ENCODE peak calls at places on chromosomes 11 and 22, in five cellular contexts. W, E, T, D and X are unnamed samples.

GRCh38 chr11:33667819-33668467 is 32.7 kb downstream of the C11orf91 start:
- DNase-seq in E (no peak), D (no peak), W (no peak), T (no peak), X (no peak)

GRCh38 chr11:78350101-78350645 is 67.4 kb downstream of the GAB2 start:
- DNase-seq in T (no peak), W (no peak), D (no peak), E (no peak), X (peak)

GRCh38 chr11:129885381-129885780 is 10.0 kb downstream of the NFRKB start:
- DNase-seq in D (no peak), T (no peak), W (no peak), E (no peak), X (no peak)

GRCh38 chr11:6635082-6635932 is 16.1 kb upstream of the TPP1 start:
- DNase-seq in T (no peak), W (no peak), D (no peak), E (no peak), X (no peak)

GRCh38 chr11:114566273-114566672 is 6.6 kb upstream of the NXPE1 start:
- DNase-seq in W (no peak), T (no peak), D (no peak), E (no peak), X (no peak)

GRCh38 chr11:61711493-61711892 is 31.3 kb downstream of the DAGLA start:
- DNase-seq in W (no peak), T (no peak), D (no peak), E (no peak), X (no peak)

GRCh38 chr11:6856871-6857270 is 6.0 kb upstream of the OR10A2 start:
- DNase-seq in W (no peak), D (no peak), E (peak), T (no peak), X (no peak)

GRCh38 chr11:105071060-105071732 is 26.1 kb upstream of the CARD16 start:
- DNase-seq in W (no peak), T (no peak), E (no peak), D (no peak), X (no peak)

GRCh38 chr22:42716649-42717127 is 4.0 kb downstream of the A4GALT start:
- DNase-seq in T (no peak), D (no peak), W (no peak), E (no peak), X (no peak)

GRCh38 chr11:112265659-112266409 is 5.2 kb upstream of the PLET1 start:
- DNase-seq in D (no peak), E (no peak), T (peak), W (no peak), X (no peak)

GRCh38 chr22:19705181-19705934 is 8.9 kb upstream of the SEPTIN5 start:
- DNase-seq in T (no peak), D (no peak), W (no peak), E (no peak), X (no peak)

GRCh38 chr11:76073716-76074115 is 132.6 kb downstream of the WNT11 start:
- DNase-seq in W (no peak), D (no peak), E (no peak), T (no peak), X (no peak)

GRCh38 chr11:70270877-70271634 is 566 bp downstream of the PPFIA1 start:
- DNase-seq in T (peak), E (peak), W (no peak), D (peak), X (peak)

GRCh38 chr11:78022397-78023396 is at the start of gene KCTD14:
- DNase-seq in T (no peak), W (no peak), D (peak), E (no peak), X (no peak)

GRCh38 chr22:17734197-17734596 is 40.1 kb downstream of the BID start:
- DNase-seq in W (no peak), T (peak), E (peak), D (no peak), X (no peak)

GRCh38 chr11:57530596-57531507 is at the start of gene TIMM10:
- DNase-seq in T (peak), W (peak), E (peak), D (peak), X (peak)

GRCh38 chr11:79956061-79956460 is 515.2 kb upstream of the TENM4 start:
- DNase-seq in W (no peak), D (no peak), T (no peak), E (no peak), X (no peak)

GRCh38 chr22:19524170-19525115 is at the start of gene CLDN5:
- DNase-seq in W (no peak), T (no peak), D (no peak), E (peak), X (no peak)

GRCh38 chr22:36097880-36098279 is 62.7 kb downstream of the APOL3 start:
- DNase-seq in E (no peak), D (no peak), W (no peak), T (no peak), X (no peak)

GRCh38 chr11:7348432-7349298 is 97.0 kb downstream of the SYT9 start:
- DNase-seq in D (no peak), T (no peak), E (no peak), W (no peak), X (no peak)

GRCh38 chr22:39546889-39547586 is 14.5 kb upstream of the RPS19BP1 start:
- DNase-seq in T (no peak), W (no peak), E (no peak), D (no peak), X (no peak)

GRCh38 chr22:30020511-30020910 is 59.8 kb upstream of the HORMAD2 start:
- DNase-seq in W (no peak), T (no peak), E (no peak), D (no peak), X (no peak)

GRCh38 chr11:93169143-93169542 is 28.6 kb downstream of the SLC36A4 start:
- DNase-seq in T (no peak), E (no peak), W (no peak), D (no peak), X (no peak)

GRCh38 chr11:35111171-35112055 is 27.6 kb upstream of the CD44 start:
- DNase-seq in W (no peak), T (no peak), D (peak), E (no peak), X (peak)

GRCh38 chr11:109729761-109730160 is 307.8 kb downstream of the C11orf87 start:
- DNase-seq in T (no peak), W (no peak), E (no peak), D (peak), X (no peak)

GRCh38 chr11:76795285-76795935 is 12.3 kb downstream of the TSKU start:
- DNase-seq in T (no peak), D (no peak), E (peak), W (no peak), X (no peak)

GRCh38 chr11:129115652-129116585 is 76.2 kb downstream of the ARHGAP32 start:
- DNase-seq in T (peak), D (no peak), W (no peak), E (no peak), X (peak)

GRCh38 chr11:859394-860131 is 16.9 kb downstream of the TSPAN4 start:
- DNase-seq in T (no peak), D (peak), E (no peak), W (no peak), X (peak)

GRCh38 chr11:2917842-2918490 is 11.3 kb downstream of the PHLDA2 start:
- DNase-seq in D (no peak), W (no peak), T (no peak), E (no peak), X (no peak)

GRCh38 chr11:5666396-5666780 is 18.5 kb downstream of the TRIM5 start:
- DNase-seq in T (no peak), W (no peak), E (no peak), D (no peak), X (no peak)

GRCh38 chr22:38397189-38398097 is 57.6 kb downstream of the KCNJ4 start:
- DNase-seq in D (peak), E (peak), W (no peak), T (no peak), X (no peak)

GRCh38 chr11:28621648-28622215 is 513.5 kb downstream of the METTL15 start:
- DNase-seq in D (peak), T (no peak), E (no peak), W (no peak), X (no peak)

GRCh38 chr11:2509481-2510001 is 64.7 kb downstream of the KCNQ1 start:
- DNase-seq in T (no peak), E (peak), D (no peak), W (no peak), X (no peak)

GRCh38 chr22:21651521-21652009 is 9.5 kb downstream of the SDF2L1 start:
- DNase-seq in D (no peak), T (no peak), E (peak), W (no peak), X (no peak)

GRCh38 chr22:31737932-31738331 is 12.0 kb downstream of the PRR14L start:
- DNase-seq in E (no peak), T (no peak), D (no peak), W (no peak), X (no peak)

GRCh38 chr11:73387594-73388021 is 11.4 kb downstream of the RELT start:
- DNase-seq in W (no peak), T (no peak), D (no peak), E (no peak), X (no peak)

GRCh38 chr11:30329150-30329940 is 6.4 kb downstream of the ARL14EP start:
- DNase-seq in T (no peak), D (no peak), E (no peak), W (no peak), X (no peak)

GRCh38 chr11:30328676-30329075 is 5.8 kb downstream of the ARL14EP start:
- DNase-seq in T (no peak), E (no peak), D (no peak), W (no peak), X (no peak)

DNA sequence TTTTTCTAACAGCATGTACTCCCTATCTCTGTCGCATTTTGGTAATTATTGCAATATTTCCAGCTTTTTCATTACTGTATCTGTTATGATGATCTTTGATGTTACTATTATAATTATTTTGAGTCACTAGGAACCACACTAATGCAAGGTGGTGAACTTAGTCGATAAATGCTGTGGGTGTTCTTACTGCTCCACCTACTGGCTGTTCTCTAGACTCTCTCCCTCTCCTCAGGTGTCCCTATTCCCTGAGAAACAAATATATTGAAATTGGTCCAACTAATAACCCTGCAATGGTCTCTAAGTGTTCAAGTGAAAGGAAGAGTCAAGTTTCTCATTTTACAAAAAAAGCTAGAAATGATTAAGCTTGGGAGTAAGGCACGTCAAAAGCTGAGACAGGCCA is 10.5 kb downstream of the ARL14EP start:
- DNase-seq in T (no peak), E (no peak), W (no peak), D (peak), X (no peak)
- TF ChIP-seq CTCF in T (peak), E (peak), W (no peak), D (no peak), X (peak)

GRCh38 chr11:20388096-20389055 is 860 bp downstream of the PRMT3 start:
- DNase-seq in T (no peak), W (no peak), E (peak), D (peak), X (no peak)

DNA sequence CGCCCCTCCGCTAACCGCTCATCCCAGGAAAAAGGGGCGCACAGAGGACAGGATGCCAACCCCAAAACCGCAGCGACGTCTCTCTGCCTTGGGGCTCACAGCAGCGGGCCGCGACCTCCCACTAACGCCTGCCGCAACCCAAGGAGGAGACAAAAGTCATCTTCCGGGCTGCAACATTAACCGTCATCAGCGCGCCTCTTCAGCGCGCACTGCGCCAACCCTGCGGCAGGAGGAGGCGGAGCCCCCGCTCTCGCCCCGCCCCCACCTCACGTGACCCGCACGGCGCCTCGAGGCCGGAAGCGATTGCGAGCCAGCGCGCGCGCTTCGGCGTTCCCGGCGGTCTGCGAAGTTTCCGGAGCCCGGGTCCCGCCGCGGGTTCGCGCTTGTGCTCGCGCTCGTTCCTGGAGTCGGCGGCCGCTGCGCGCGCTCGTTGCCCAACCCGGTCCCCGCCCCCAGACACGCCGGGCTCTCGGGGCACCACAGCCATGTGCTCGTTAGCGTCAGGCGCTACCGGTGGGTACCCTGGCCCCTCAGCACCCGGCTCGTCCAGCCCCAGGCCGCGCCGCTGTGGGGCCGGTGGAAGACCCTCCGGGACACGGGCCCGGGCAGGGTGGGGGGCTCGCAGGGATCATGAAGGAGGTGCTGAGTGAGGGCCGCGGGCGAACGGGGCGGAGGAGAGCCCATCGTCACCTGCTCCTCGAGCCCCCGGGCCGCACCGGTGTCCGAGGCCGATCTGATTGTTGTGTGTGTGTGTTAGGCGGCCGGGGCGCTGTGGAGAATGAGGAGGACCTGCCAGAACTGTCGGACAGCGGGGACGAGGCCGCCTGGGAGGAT is at the start of gene PRMT3:
- DNase-seq in E (peak), D (peak), W (peak), T (peak), X (peak)
- TF ChIP-seq CTCF in E (no peak), D (peak), W (peak), T (no peak), X (no peak)

GRCh38 chr11:119055901-119056300 is 1.1 kb downstream of the HYOU1 start:
- DNase-seq in D (no peak), E (no peak), T (no peak), W (no peak), X (no peak)
- TF ChIP-seq CTCF in D (no peak), E (no peak), T (peak), W (no peak), X (peak)

GRCh38 chr11:116193321-116194114 is 579.3 kb downstream of the BUD13 start:
- DNase-seq in W (no peak), E (no peak), D (peak), T (no peak), X (peak)
- TF ChIP-seq CTCF in W (no peak), E (no peak), D (no peak), T (peak), X (peak)

DNA sequence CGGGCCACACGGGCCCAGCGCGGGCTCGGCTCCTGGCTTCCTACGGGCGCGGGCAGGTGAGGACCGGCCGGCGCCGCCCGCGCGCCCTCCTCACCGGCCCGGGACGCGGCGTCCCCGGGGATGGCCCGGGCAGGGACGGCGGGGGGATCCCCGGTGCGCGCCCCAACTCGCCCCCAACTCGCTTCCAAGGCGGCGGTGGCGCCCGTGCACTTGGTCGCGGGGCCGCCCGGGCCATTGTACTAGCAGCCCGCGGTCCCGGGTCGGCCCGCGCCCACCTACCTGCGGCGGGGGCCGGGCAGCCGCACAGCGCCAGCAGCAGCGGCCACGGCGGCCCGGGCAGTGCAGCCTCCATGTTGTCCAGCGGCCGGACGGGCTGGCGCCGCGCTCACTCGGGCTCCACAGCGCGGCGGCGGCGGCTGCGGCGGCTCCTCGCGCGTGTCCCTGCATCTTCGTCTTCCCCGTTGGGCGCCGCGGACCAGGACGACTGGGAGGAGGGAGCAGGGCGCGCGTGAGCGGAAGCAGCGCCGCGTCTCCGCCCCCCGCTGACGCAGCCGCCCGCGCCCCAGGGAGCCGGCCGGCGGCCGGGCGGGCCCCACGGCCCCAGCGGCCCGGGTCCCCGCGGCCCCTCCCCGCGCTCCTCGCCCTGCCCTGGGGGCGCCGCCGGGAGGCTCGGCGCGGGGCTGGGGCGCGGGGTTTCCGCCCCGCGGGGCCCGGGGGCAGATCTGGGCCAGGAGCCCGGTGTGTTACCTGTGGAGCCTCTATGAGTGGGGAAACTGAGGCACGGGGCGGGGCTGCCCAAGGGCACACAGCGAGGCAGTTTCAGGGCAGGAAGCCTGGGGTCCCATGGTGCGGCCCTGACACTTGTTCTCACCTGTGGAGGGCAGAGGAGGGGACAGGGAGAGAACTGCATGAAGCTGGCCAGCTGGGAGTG is 159.3 kb upstream of the GRK3 start:
- DNase-seq in T (no peak), E (peak), W (no peak), D (peak), X (no peak)
- TF ChIP-seq CTCF in T (no peak), E (no peak), W (no peak), D (no peak), X (no peak)